ENCODE peak calls at places on chromosome 12, in five cellular contexts. One of them, this sample, is unnamed.

GRCh38 chr12:132572801-132573760 is 37.3 kb downstream of the LRCOL1 start:
- DNase-seq in MM.1S: no peak
- DNase-seq in IMR-90: no peak
- DNase-seq in uterus: no peak
- DNase-seq in hepatocyte: no peak
- DNase-seq in this sample: no peak

GRCh38 chr12:19130224-19131019 is 889 bp downstream of the PLEKHA5 start:
- DNase-seq in MM.1S: no peak
- DNase-seq in IMR-90: no peak
- DNase-seq in uterus: peak
- DNase-seq in hepatocyte: peak
- DNase-seq in this sample: peak

GRCh38 chr12:31732926-31733548 is 4.2 kb upstream of the AMN1 start:
- DNase-seq in MM.1S: no peak
- DNase-seq in IMR-90: peak
- DNase-seq in uterus: no peak
- DNase-seq in hepatocyte: peak
- DNase-seq in this sample: no peak

GRCh38 chr12:106022568-106023012 is 116.2 kb downstream of the NUAK1 start:
- DNase-seq in MM.1S: no peak
- DNase-seq in IMR-90: peak
- DNase-seq in uterus: no peak
- DNase-seq in hepatocyte: peak
- DNase-seq in this sample: no peak

GRCh38 chr12:94649349-94650142 is 811 bp downstream of the TMCC3 start:
- DNase-seq in MM.1S: peak
- DNase-seq in IMR-90: peak
- DNase-seq in uterus: peak
- DNase-seq in hepatocyte: peak
- DNase-seq in this sample: no peak

GRCh38 chr12:55072093-55072492 is 52.3 kb downstream of the NEUROD4 start:
- DNase-seq in MM.1S: peak
- DNase-seq in IMR-90: no peak
- DNase-seq in uterus: no peak
- DNase-seq in hepatocyte: peak
- DNase-seq in this sample: peak

GRCh38 chr12:20194171-20194570 is 174.2 kb upstream of the PDE3A start:
- DNase-seq in MM.1S: no peak
- DNase-seq in IMR-90: peak
- DNase-seq in uterus: no peak
- DNase-seq in hepatocyte: peak
- DNase-seq in this sample: no peak

GRCh38 chr12:81216739-81217138 is 138.9 kb downstream of the ACSS3 start:
- DNase-seq in MM.1S: no peak
- DNase-seq in IMR-90: no peak
- DNase-seq in uterus: no peak
- DNase-seq in hepatocyte: no peak
- DNase-seq in this sample: no peak

GRCh38 chr12:104201238-104202001 is 14.2 kb upstream of the TXNRD1 start:
- DNase-seq in MM.1S: peak
- DNase-seq in IMR-90: peak
- DNase-seq in uterus: peak
- DNase-seq in hepatocyte: peak
- DNase-seq in this sample: no peak

GRCh38 chr12:88960213-88960878 is 380.1 kb upstream of the KITLG start:
- DNase-seq in MM.1S: peak
- DNase-seq in IMR-90: peak
- DNase-seq in uterus: no peak
- DNase-seq in hepatocyte: no peak
- DNase-seq in this sample: no peak

GRCh38 chr12:83476695-83477094 is 790.0 kb downstream of the TMTC2 start:
- DNase-seq in MM.1S: no peak
- DNase-seq in IMR-90: no peak
- DNase-seq in uterus: no peak
- DNase-seq in hepatocyte: no peak
- DNase-seq in this sample: no peak

GRCh38 chr12:90622431-90622830 is 332.5 kb downstream of the CCER1 start:
- DNase-seq in MM.1S: no peak
- DNase-seq in IMR-90: peak
- DNase-seq in uterus: no peak
- DNase-seq in hepatocyte: no peak
- DNase-seq in this sample: no peak

GRCh38 chr12:116393859-116394650 is 116.6 kb upstream of the MED13L start:
- DNase-seq in MM.1S: no peak
- DNase-seq in IMR-90: no peak
- DNase-seq in uterus: no peak
- DNase-seq in hepatocyte: no peak
- DNase-seq in this sample: no peak

GRCh38 chr12:102474438-102475064 is 5.8 kb downstream of the IGF1 start:
- DNase-seq in MM.1S: no peak
- DNase-seq in IMR-90: peak
- DNase-seq in uterus: no peak
- DNase-seq in hepatocyte: peak
- DNase-seq in this sample: peak

GRCh38 chr12:132414634-132415340 is 75.2 kb upstream of the FBRSL1 start:
- DNase-seq in MM.1S: peak
- DNase-seq in IMR-90: peak
- DNase-seq in uterus: peak
- DNase-seq in hepatocyte: peak
- DNase-seq in this sample: peak

GRCh38 chr12:11543513-11544168 is 105.8 kb upstream of the ETV6 start:
- DNase-seq in MM.1S: no peak
- DNase-seq in IMR-90: peak
- DNase-seq in uterus: no peak
- DNase-seq in hepatocyte: no peak
- DNase-seq in this sample: no peak

GRCh38 chr12:11540615-11541014 is 108.9 kb upstream of the ETV6 start:
- DNase-seq in MM.1S: no peak
- DNase-seq in IMR-90: no peak
- DNase-seq in uterus: no peak
- DNase-seq in hepatocyte: no peak
- DNase-seq in this sample: no peak

GRCh38 chr12:11540156-11540555 is 109.3 kb upstream of the ETV6 start:
- DNase-seq in MM.1S: no peak
- DNase-seq in IMR-90: no peak
- DNase-seq in uterus: no peak
- DNase-seq in hepatocyte: no peak
- DNase-seq in this sample: no peak

GRCh38 chr12:11542599-11542998 is 106.9 kb upstream of the ETV6 start:
- DNase-seq in MM.1S: no peak
- DNase-seq in IMR-90: no peak
- DNase-seq in uterus: no peak
- DNase-seq in hepatocyte: no peak
- DNase-seq in this sample: no peak

DNA sequence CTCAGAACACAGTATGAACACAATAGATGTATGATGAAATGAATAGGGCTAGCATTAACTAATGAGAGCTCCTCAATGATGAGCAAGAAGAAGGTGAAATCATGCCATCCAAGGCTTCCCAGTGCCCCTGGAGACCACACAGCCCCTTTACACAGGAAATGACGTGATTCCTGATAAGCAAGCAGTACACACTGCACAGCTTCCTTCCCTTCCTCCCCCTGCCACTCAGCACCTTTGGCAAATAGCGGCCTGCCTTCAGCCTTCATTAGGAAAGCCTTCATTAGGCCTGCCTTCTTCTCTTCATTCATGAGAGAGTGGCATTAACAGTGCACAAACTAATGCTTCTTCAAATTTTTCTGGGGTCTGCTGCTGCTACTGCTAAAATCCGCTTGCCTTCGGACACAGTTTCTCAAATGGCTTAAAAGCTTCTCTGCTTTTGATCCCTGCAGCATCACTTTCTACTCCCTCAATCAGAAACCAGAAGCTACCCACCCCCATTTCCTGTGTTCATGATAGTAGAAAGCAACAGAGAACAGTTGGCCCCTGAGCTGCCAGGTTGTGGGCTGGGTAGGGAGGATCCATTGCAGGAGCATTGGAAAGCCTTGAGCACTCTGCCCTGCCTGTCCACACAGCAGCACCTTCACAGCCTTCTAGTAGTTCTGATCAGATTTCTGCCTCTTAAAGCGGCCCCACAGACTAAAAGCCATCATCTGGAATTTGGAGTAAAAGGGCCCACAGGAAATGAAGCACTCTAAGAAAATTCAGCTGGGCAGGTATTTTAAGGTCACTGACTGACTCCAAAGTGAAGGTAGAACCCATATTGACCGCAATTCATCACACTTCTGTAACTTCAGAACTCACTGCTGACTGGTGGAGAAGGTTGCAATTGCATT is 103.8 kb upstream of the ETV6 start:
- DNase-seq in MM.1S: peak
- DNase-seq in IMR-90: no peak
- DNase-seq in uterus: no peak
- DNase-seq in hepatocyte: no peak
- DNase-seq in this sample: no peak
- H3K27ac ChIP-seq in MM.1S: peak
- H3K27ac ChIP-seq in IMR-90: no peak
- H3K27ac ChIP-seq in uterus: no peak
- H3K27ac ChIP-seq in hepatocyte: no peak
- H3K27ac ChIP-seq in this sample: no peak

DNA sequence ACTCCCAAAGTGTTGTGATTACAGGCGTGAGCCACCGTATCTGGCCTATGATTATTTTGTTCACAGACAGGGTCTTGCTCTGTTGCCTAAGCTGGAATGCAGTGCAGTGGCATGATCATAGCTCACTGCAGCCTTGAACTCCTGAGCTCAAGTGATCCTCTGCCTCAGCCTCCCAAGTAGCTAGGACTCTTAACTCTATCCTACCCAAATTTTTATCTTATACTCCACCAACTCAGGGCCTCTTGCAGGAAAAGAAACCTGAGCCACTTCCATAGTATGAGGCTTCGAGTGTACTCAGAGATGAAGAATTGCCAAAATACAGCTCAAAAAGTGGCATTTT is 828 bp downstream of the MMAB start:
- DNase-seq in MM.1S: no peak
- DNase-seq in IMR-90: no peak
- DNase-seq in uterus: no peak
- DNase-seq in hepatocyte: no peak
- DNase-seq in this sample: no peak
- H3K27ac ChIP-seq in MM.1S: no peak
- H3K27ac ChIP-seq in IMR-90: no peak
- H3K27ac ChIP-seq in uterus: no peak
- H3K27ac ChIP-seq in hepatocyte: peak
- H3K27ac ChIP-seq in this sample: no peak

GRCh38 chr12:11171145-11171952 is at the start of gene SMIM10L1:
- DNase-seq in MM.1S: peak
- DNase-seq in IMR-90: peak
- DNase-seq in uterus: peak
- DNase-seq in hepatocyte: peak
- DNase-seq in this sample: peak
- H3K27ac ChIP-seq in MM.1S: peak
- H3K27ac ChIP-seq in IMR-90: peak
- H3K27ac ChIP-seq in uterus: peak
- H3K27ac ChIP-seq in hepatocyte: peak
- H3K27ac ChIP-seq in this sample: peak

GRCh38 chr12:16583991-16584745 is 21.8 kb downstream of the LMO3 start:
- DNase-seq in MM.1S: no peak
- DNase-seq in IMR-90: peak
- DNase-seq in uterus: no peak
- DNase-seq in hepatocyte: no peak
- DNase-seq in this sample: no peak

GRCh38 chr12:16587110-16587453 is 18.9 kb downstream of the LMO3 start:
- DNase-seq in MM.1S: no peak
- DNase-seq in IMR-90: no peak
- DNase-seq in uterus: no peak
- DNase-seq in hepatocyte: no peak
- DNase-seq in this sample: no peak

GRCh38 chr12:16587514-16587913 is 18.4 kb downstream of the LMO3 start:
- DNase-seq in MM.1S: no peak
- DNase-seq in IMR-90: no peak
- DNase-seq in uterus: no peak
- DNase-seq in hepatocyte: no peak
- DNase-seq in this sample: no peak

GRCh38 chr12:16586350-16587109 is 19.4 kb downstream of the LMO3 start:
- DNase-seq in MM.1S: no peak
- DNase-seq in IMR-90: peak
- DNase-seq in uterus: peak
- DNase-seq in hepatocyte: peak
- DNase-seq in this sample: no peak

GRCh38 chr12:16585781-16586180 is 20.2 kb downstream of the LMO3 start:
- DNase-seq in MM.1S: no peak
- DNase-seq in IMR-90: no peak
- DNase-seq in uterus: no peak
- DNase-seq in hepatocyte: no peak
- DNase-seq in this sample: no peak
- H3K27ac ChIP-seq in MM.1S: no peak
- H3K27ac ChIP-seq in IMR-90: no peak
- H3K27ac ChIP-seq in uterus: peak
- H3K27ac ChIP-seq in hepatocyte: peak
- H3K27ac ChIP-seq in this sample: peak

DNA sequence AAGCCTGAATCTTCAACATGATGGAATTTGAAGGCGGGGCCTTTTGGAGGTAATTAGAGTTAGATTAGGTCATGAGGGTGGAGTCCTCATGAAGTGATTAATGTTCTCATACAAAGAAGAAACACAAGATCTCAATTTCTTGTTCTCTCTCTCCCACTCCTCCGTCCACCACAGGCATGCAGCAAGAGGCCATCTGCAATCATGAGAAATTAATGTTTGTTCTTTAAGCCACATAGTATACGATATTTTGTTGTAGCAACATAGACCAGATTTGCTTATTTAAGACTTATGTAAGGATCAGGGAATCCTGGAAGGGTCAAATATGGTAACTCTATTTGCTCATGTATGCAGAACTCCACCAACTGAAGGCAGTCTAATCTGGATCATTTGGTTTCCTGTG is 429.0 kb downstream of the LRIG3 start:
- DNase-seq in MM.1S: no peak
- DNase-seq in IMR-90: peak
- DNase-seq in uterus: no peak
- DNase-seq in hepatocyte: peak
- DNase-seq in this sample: no peak
- H3K27ac ChIP-seq in MM.1S: no peak
- H3K27ac ChIP-seq in IMR-90: no peak
- H3K27ac ChIP-seq in uterus: no peak
- H3K27ac ChIP-seq in hepatocyte: no peak
- H3K27ac ChIP-seq in this sample: no peak